ENCODE peak calls at places on chromosomes 7 and 10, in five cellular contexts. D, F, Y, H and A are unnamed samples. For H3K9me3, the result is how much of the 10 kb centered on the place peaks cover.

GRCh38 chr10:28211759-28212158 is 91.1 kb downstream of the MPP7 start:
- DNase-seq in Y (peak), D (no peak), F (peak), H (no peak), A (no peak)

GRCh38 chr7:151010307-151011096 is 13.8 kb downstream of the ATG9B start:
- DNase-seq in Y (no peak), D (no peak), H (no peak), F (peak), A (peak)

GRCh38 chr7:16071246-16071857 is 350.0 kb downstream of the CRPPA start:
- DNase-seq in D (peak), H (no peak), F (no peak), Y (peak), A (peak)

GRCh38 chr10:50603151-50603850 is 20.5 kb downstream of the SGMS1 start:
- DNase-seq in D (no peak), H (no peak), F (no peak), Y (no peak), A (no peak)

GRCh38 chr7:96401200-96401599 is 79.3 kb upstream of the SLC25A13 start:
- DNase-seq in Y (peak), D (no peak), H (no peak), F (no peak), A (no peak)

GRCh38 chr10:78783753-78784152 is 285.0 kb upstream of the ZMIZ1 start:
- DNase-seq in F (no peak), H (no peak), D (no peak), Y (no peak), A (no peak)

GRCh38 chr7:53350241-53350640 is 314.8 kb downstream of the POM121L12 start:
- DNase-seq in H (peak), Y (peak), F (peak), D (peak), A (peak)

GRCh38 chr7:16114633-16115032 is 306.7 kb downstream of the CRPPA start:
- DNase-seq in F (no peak), Y (peak), D (no peak), H (no peak), A (peak)

GRCh38 chr7:44631458-44632115 is 25.2 kb downstream of the OGDH start:
- DNase-seq in Y (no peak), F (no peak), D (no peak), H (no peak), A (peak)

GRCh38 chr7:80187279-80187678 is 52.6 kb downstream of the GNAI1 start:
- DNase-seq in F (no peak), D (no peak), Y (no peak), H (no peak), A (no peak)

GRCh38 chr10:43038783-43039628 is 37.9 kb upstream of the RET start:
- DNase-seq in Y (no peak), D (no peak), H (no peak), F (peak), A (no peak)

GRCh38 chr10:109902992-109903947 is 20.0 kb downstream of the XPNPEP1 start:
- DNase-seq in D (no peak), Y (no peak), F (peak), H (no peak), A (peak)

GRCh38 chr7:127347567-127348246 is 44.8 kb downstream of the ZNF800 start:
- DNase-seq in H (peak), D (peak), F (peak), Y (peak), A (peak)

GRCh38 chr10:43390791-43391190 is 18.2 kb downstream of the HNRNPF start:
- DNase-seq in Y (no peak), H (no peak), D (no peak), F (peak), A (peak)

GRCh38 chr10:102605712-102606111 is 38.6 kb upstream of the TRIM8 start:
- DNase-seq in H (no peak), Y (no peak), D (no peak), F (no peak), A (peak)

GRCh38 chr7:105578496-105578895 is 2.8 kb downstream of the EFCAB10 start:
- DNase-seq in F (no peak), Y (no peak), D (no peak), H (no peak), A (no peak)
- H3K9me3 ChIP-seq in F (under half), Y (under half), D (under half), H (under half), A (under half)

GRCh38 chr10:118753331-118753730 is 1.4 kb downstream of the CACUL1 start:
- DNase-seq in D (no peak), Y (no peak), H (no peak), F (no peak), A (peak)
- H3K23ac ChIP-seq in D (no peak), Y (no peak), H (no peak), F (no peak), A (no peak)

GRCh38 chr7:140638311-140638791 is 2.3 kb downstream of the DENND2A start:
- DNase-seq in F (peak), D (no peak), Y (peak), H (no peak), A (peak)

GRCh38 chr7:140640060-140640611 is 477 bp downstream of the DENND2A start:
- DNase-seq in H (no peak), Y (peak), D (no peak), F (peak), A (peak)

GRCh38 chr7:140641532-140642191 is 1.0 kb upstream of the DENND2A start:
- DNase-seq in H (no peak), D (no peak), Y (peak), F (peak), A (peak)

GRCh38 chr7:140640727-140641531 is at the start of gene DENND2A:
- DNase-seq in D (peak), F (peak), H (no peak), Y (peak), A (peak)

DNA sequence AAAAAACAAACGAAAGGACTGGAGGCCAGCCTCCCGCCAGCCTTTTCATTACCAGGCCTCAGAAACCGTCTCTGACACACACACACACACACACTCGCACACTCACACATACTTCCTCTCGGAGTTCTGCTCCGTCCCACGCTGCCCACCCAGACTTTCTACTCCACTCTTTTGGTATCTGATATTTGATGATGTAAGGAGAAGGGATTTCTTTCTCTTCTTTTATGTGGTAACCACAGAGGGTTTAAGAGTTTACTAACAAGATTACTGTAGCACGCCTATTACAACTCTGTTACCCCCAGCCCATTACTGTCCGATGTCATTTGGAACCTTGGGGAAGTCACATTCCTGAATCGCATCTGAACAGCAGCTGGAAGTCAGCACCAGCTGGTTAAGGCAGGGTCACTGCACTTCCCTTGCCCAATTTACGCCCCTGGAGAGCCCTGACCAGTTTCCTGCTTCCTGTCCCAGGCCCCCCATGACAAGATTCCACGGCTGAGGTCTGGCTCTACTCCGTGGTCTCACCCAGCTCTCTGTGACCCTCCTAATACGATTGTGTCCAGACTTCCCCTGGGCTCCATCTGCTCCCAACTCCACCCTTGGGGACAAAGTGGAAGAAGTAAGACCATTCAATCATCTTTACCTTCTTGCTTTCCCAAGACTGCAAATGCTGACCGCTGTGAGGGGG is 1.1 kb downstream of the DENND2A start:
- DNase-seq in Y (peak), D (no peak), F (no peak), H (no peak), A (peak)
- H2BK12ac ChIP-seq in Y (peak), D (no peak), F (no peak), H (peak), A (peak)

DNA sequence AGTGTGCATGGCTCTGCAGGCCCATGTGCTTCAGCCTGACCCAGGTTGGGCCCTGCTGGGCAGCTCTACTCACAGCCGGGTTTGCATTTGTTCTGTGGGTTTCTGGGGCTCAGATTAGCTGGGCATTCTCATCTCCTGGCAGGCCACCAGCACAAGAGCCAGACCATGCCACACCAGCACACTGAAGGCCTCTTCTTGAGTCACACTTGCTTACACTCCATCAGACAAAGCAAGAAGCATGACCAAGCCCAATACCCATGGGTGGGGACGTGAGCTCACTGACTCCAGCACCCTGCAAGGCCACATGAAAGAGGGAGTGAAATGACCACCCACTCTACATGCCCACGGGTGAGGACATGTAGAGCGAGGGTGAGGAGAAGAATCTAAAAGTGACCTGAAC is 257.8 kb upstream of the PPP2R2D start:
- DNase-seq in D (no peak), H (no peak), F (no peak), Y (no peak), A (no peak)
- H3K9me3 ChIP-seq in D (under half), H (under half), F (under half), Y (under half), A (under half)

DNA sequence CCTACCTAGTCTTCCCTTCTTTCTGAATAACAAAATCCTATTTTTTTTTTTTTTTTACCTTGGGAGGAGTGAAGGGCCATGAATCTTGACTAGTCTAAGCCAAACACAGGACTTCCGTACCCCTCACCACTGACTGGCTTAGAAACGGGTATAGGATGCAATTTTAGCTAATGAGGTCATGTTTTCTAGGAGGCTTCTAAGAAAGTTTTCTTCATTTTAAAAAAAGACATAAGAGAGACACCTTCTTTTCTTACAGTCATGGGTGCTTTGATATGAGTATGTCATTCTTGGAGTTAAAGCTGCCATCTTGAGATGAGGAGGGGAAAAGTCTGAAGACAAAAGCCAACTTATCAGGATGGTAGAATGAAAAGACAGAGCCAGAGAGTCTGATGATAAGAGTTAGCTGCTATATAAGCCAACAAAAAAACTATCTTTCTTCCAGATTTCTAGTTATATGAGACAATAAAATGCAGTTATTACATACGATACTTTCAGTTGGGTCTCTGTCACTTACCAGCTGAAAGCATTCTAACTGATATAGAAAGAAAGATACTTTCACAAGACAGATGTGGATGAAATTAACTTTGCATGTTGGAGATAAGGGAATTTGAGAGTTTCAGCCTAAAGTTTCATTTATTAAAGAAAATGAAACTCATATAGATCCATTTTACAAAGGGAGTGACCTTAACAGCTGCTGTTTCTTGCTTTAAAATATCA is 34.0 kb downstream of the ZNF438 start:
- DNase-seq in D (no peak), H (no peak), Y (no peak), F (no peak), A (no peak)
- H3K23ac ChIP-seq in D (no peak), H (no peak), Y (no peak), F (no peak), A (no peak)